ENCODE peak calls at places on chromosomes 12 and 14, in four cellular contexts. A is GM12878, D is K562, V is IMR-90. L is an unnamed sample.

GRCh38 chr12:73125148-73125547 is 853.0 kb downstream of the TRHDE start:
- DNase-seq in A (no peak), D (no peak), V (no peak), L (no peak)

GRCh38 chr12:65499167-65499566 is 220.7 kb downstream of the MSRB3 start:
- DNase-seq in A (no peak), V (no peak), D (no peak), L (no peak)

GRCh38 chr12:89949457-89950195 is 241.0 kb upstream of the ATP2B1 start:
- DNase-seq in A (peak), V (peak), D (peak), L (peak)

GRCh38 chr12:88544991-88545684 is 35.1 kb downstream of the KITLG start:
- DNase-seq in D (no peak), A (no peak), V (peak), L (no peak)

GRCh38 chr14:69592923-69593677 is 18.3 kb upstream of the SUSD6 start:
- DNase-seq in D (no peak), V (peak), A (no peak), L (no peak)

GRCh38 chr12:92551853-92552397 is 150.9 kb upstream of the PLEKHG7 start:
- DNase-seq in A (peak), D (no peak), V (peak), L (peak)

GRCh38 chr14:55303646-55304277 is 32.5 kb downstream of the FBXO34 start:
- DNase-seq in A (no peak), V (peak), D (no peak), L (no peak)

GRCh38 chr14:100192250-100192671 is 32.8 kb upstream of the DEGS2 start:
- DNase-seq in D (no peak), A (no peak), V (no peak), L (no peak)

GRCh38 chr14:63205850-63206249 is 1.6 kb downstream of the RHOJ start:
- DNase-seq in V (peak), D (no peak), A (no peak), L (no peak)

GRCh38 chr12:107385518-107385917 is 292.2 kb upstream of the CRY1 start:
- DNase-seq in V (no peak), A (no peak), D (no peak), L (peak)

GRCh38 chr12:122058750-122059149 is 19.8 kb upstream of the MLXIP start:
- DNase-seq in A (no peak), D (no peak), V (no peak), L (no peak)

GRCh38 chr12:76719171-76719631 is 44.7 kb upstream of the ZDHHC17 start:
- DNase-seq in D (no peak), A (no peak), V (peak), L (no peak)
- TF ChIP-seq ELK1 in D (no peak), A (no peak), V (no peak), L (no peak)

GRCh38 chr14:101478796-101479410 is 82.4 kb upstream of the DIO3 start:
- DNase-seq in A (no peak), V (no peak), D (no peak), L (no peak)

GRCh38 chr14:101481557-101481956 is 79.7 kb upstream of the DIO3 start:
- DNase-seq in D (no peak), V (no peak), A (no peak), L (no peak)

GRCh38 chr14:101482066-101482465 is 79.2 kb upstream of the DIO3 start:
- DNase-seq in D (no peak), A (no peak), V (no peak), L (no peak)

GRCh38 chr14:101480022-101480746 is 81.1 kb upstream of the DIO3 start:
- DNase-seq in D (no peak), A (no peak), V (no peak), L (no peak)

GRCh38 chr14:101480747-101481530 is 80.4 kb upstream of the DIO3 start:
- DNase-seq in A (no peak), V (peak), D (no peak), L (peak)
- TF ChIP-seq ELK1 in A (no peak), V (no peak), D (no peak), L (no peak)

DNA sequence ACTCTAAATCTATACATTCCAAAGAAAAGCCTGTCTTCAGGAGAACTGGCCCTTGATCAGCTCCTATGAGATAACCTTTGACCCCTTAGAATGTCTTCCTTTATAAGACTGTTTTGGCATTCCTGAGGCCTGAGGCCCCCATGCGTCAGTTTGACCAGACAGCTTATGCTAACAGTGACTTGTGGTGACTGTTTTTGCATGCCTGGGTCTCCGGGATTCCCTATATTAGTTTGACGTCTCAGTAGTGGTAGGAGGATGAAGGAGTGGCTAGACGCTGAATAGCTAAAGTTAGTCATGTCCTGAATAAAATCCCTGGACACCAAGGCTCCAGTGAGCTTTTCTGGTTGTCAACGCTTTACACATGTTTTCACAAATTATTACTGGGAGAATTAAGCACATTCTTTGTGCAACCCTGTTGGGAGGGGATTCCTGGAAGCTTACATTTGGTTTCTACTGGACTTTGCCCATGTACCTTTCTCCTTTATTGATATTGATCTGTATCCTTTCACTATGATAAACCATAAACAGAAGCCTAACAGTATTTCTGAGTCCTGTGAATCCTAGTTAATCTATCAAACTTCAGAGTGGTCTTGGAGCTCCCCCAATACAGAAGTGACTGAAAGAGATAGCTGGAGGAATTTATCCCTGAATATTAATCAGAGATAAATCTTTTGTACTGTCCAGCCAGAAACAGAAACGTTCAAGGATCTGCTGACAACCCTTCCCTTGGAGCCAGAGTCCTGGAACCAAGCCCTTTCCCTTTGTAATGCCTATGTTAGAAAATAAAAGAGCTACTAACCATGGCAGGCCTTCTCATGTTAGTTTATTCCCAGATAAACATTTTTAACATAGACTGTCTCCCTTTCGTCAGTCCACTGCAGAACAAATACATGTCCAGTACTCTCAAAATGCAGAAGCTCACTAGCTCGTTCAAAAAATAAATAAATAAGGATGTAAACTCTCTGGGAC is 479.2 kb downstream of the RPS29 start:
- DNase-seq in A (no peak), V (peak), D (no peak), L (no peak)
- TF ChIP-seq ELK1 in A (no peak), V (no peak), D (no peak), L (no peak)

GRCh38 chr12:119183942-119184695 is 5.4 kb downstream of the HSPB8 start:
- DNase-seq in D (no peak), V (no peak), A (no peak), L (no peak)

GRCh38 chr12:119181944-119182343 is 3.2 kb downstream of the HSPB8 start:
- DNase-seq in V (no peak), D (no peak), A (no peak), L (no peak)

GRCh38 chr12:119181202-119181601 is 2.5 kb downstream of the HSPB8 start:
- DNase-seq in D (no peak), V (no peak), A (no peak), L (no peak)

GRCh38 chr12:119180380-119181040 is 1.8 kb downstream of the HSPB8 start:
- DNase-seq in D (peak), A (no peak), V (peak), L (peak)

DNA sequence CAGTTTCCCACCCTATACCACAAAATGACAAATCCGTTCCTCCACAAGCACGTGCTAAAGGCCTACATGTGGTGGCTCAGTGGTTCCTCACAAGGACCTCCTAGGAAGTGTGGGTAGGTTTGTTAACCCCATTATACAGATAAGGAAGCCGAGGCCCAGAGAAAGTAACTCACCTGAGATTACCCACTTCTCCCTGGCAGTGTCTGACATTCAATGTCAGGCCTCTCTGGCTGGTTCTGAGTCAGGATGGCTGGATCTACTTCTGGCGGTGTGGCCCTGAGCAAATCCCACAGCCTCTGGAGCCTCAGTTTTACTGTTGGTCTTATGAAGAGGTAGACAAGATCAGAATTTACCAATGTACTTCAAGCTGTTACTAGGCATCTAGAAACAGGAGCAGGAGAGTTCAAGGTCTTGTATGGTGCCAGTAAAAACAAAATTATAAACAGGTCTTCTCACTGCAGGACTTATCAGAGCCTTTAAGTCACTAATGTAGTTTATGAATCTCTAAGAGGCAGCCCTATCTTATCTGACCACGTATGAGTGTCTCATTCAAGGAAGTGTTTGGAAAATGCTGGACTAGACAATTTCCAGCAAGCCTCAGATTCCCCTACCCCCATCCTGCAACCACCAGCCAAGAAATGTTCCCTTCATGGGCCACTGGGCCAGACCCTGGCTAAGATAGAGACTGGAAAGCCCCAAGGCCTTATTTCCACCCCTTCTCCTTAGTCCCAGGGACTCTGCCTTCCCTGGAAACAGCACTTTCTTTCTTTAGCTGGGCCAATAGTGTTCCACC is 4.2 kb downstream of the HSPB8 start:
- DNase-seq in A (no peak), D (no peak), V (peak), L (peak)
- TF ChIP-seq ELK1 in A (no peak), D (no peak), V (no peak), L (no peak)

GRCh38 chr12:15751741-15752140 is 37.4 kb downstream of the EPS8 start:
- DNase-seq in D (no peak), A (no peak), V (no peak), L (no peak)
- TF ChIP-seq ELK1 in D (no peak), A (no peak), V (no peak), L (no peak)

GRCh38 chr12:91267039-91267438 is 84.4 kb upstream of the DCN start:
- DNase-seq in A (no peak), D (no peak), V (no peak), L (no peak)

GRCh38 chr12:91274886-91275285 is 92.3 kb upstream of the DCN start:
- DNase-seq in D (no peak), V (peak), A (no peak), L (no peak)

GRCh38 chr12:91276529-91276928 is 93.9 kb upstream of the DCN start:
- DNase-seq in A (no peak), D (no peak), V (peak), L (no peak)

GRCh38 chr12:91273542-91273941 is 90.9 kb upstream of the DCN start:
- DNase-seq in A (no peak), D (no peak), V (no peak), L (no peak)

GRCh38 chr12:91272456-91273063 is 89.9 kb upstream of the DCN start:
- DNase-seq in A (no peak), V (no peak), D (no peak), L (no peak)
- TF ChIP-seq ELK1 in A (no peak), V (no peak), D (no peak), L (no peak)

DNA sequence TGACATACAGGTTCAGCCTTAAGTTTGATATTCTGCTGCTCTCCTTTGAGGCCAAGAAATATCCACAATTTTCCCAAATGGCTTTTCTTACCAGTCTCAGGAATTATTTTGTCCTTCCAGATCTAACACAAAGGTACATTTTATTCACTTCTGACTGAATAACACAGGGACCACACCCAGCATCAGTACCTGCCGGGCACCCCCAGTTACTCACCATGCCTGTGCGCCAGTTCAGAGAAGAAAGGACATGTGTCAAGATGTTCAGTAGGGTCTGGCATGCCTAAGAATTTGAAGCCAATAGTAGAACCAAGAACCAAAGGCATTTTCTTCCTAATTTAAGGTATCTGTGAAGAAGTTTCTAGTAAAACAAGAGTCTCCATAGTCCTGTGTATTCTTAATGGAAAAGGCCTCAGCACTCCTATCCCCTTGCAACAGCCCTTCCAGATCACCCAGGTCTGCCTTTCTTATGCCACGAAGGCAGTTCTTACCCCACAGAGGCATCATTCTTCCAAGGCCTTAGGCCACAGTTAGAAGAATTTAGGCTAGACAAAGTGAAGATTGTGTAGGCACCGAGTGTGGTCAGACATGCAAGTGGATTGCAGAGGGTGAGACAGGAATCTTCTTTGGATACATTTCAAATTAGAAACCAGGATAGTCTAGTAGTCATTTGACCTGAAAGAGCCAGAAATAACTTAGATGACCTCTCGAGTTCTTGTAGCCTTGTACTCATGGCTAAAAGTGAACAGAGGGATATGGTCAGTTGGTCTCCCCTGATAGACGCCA is 140.1 kb upstream of the HIF1A start:
- DNase-seq in D (no peak), V (peak), A (no peak), L (no peak)
- TF ChIP-seq ELK1 in D (no peak), V (no peak), A (no peak), L (no peak)

GRCh38 chr12:19916982-19917381 is 451.4 kb upstream of the PDE3A start:
- DNase-seq in V (no peak), D (no peak), A (no peak), L (no peak)

GRCh38 chr12:19916193-19916498 is 452.2 kb upstream of the PDE3A start:
- DNase-seq in A (no peak), V (no peak), D (no peak), L (no peak)

GRCh38 chr12:19912996-19913395 is 455.3 kb upstream of the PDE3A start:
- DNase-seq in D (no peak), V (no peak), A (no peak), L (no peak)

GRCh38 chr12:19910681-19911080 is 457.7 kb upstream of the PDE3A start:
- DNase-seq in A (no peak), D (no peak), V (no peak), L (no peak)

GRCh38 chr12:19915392-19916192 is 452.7 kb upstream of the PDE3A start:
- DNase-seq in V (peak), A (no peak), D (no peak), L (no peak)
- TF ChIP-seq ELK1 in V (no peak), A (no peak), D (no peak), L (no peak)

L was measured in A549.